ENCODE peak calls at places on chromosomes 13 and 19, in seven cellular contexts. O is A549; B is stimulated activated CD4-positive, alpha-beta T cell treated with anti-CD3 and anti-CD28 coated beads, Interleukin-15, amount 100 ng/mL, for 1 hour; A is sigmoid colon; Y is ELR; C is frontal cortex; K is tibial nerve. W is an unnamed sample.

GRCh38 chr13:20570540-20570939 is 3.6 kb downstream of the IFT88 start:
- DNase-seq in C (no peak), Y (no peak), A (no peak), O (no peak), B (no peak), K (no peak), W (no peak)

GRCh38 chr13:104086759-104087158 is 1020.5 kb upstream of the SLC10A2 start:
- DNase-seq in K (no peak), A (no peak), B (no peak), O (no peak), Y (peak; percentile 30), C (no peak), W (no peak)

GRCh38 chr19:38683393-38684077 is 36.1 kb downstream of the ACTN4 start:
- DNase-seq in K (no peak), B (peak; percentile 24), O (peak; percentile 100), A (peak; percentile 80), Y (peak; percentile 93), C (no peak), W (no peak)

GRCh38 chr13:45242070-45242469 is 41.2 kb upstream of the KCTD4 start:
- DNase-seq in O (peak; percentile 26), C (no peak), Y (peak; percentile 49), K (no peak), B (no peak), A (no peak), W (no peak)

GRCh38 chr19:38290631-38291147 is 13.4 kb upstream of the C19orf33 start:
- DNase-seq in Y (peak; percentile 95), O (peak; percentile 61), B (no peak), C (no peak), A (no peak), K (no peak), W (no peak)

GRCh38 chr19:37933965-37934364 is 27.0 kb downstream of the SIPA1L3 start:
- DNase-seq in O (peak; percentile 67), C (no peak), B (no peak), A (no peak), K (no peak), Y (no peak), W (no peak)

GRCh38 chr19:739998-740715 is 10.8 kb upstream of the MISP start:
- DNase-seq in C (no peak), A (no peak), O (no peak), Y (no peak), K (no peak), B (no peak), W (no peak)

GRCh38 chr19:39544201-39544903 is 4.4 kb upstream of the EID2 start:
- DNase-seq in A (no peak), C (no peak), B (no peak), K (no peak), O (no peak), Y (peak; percentile 20), W (no peak)

GRCh38 chr19:45333609-45334303 is 6.8 kb upstream of the KLC3 start:
- DNase-seq in K (no peak), O (no peak), A (no peak), B (no peak), C (no peak), Y (no peak), W (no peak)

GRCh38 chr19:722553-723101 is 13.9 kb downstream of the PALM start:
- DNase-seq in A (no peak), B (no peak), C (no peak), O (no peak), K (no peak), Y (no peak), W (no peak)

GRCh38 chr13:51814825-51815650 is 11.1 kb upstream of the DHRS12 start:
- DNase-seq in C (peak; percentile 64), O (peak; percentile 45), A (peak; percentile 78), B (peak; percentile 43), K (peak; percentile 37), Y (peak; percentile 71), W (no peak)

GRCh38 chr19:16069813-16070365 is 6.4 kb upstream of the TPM4 start:
- DNase-seq in B (no peak), K (no peak), C (no peak), Y (no peak), O (no peak), A (peak; percentile 70), W (no peak)

GRCh38 chr13:24692541-24692940 is 12.3 kb downstream of the ATP12A start:
- DNase-seq in O (no peak), B (no peak), A (no peak), K (no peak), Y (peak; percentile 37), C (no peak), W (no peak)

GRCh38 chr19:6735181-6735891 is 2.0 kb downstream of the GPR108 start:
- DNase-seq in O (no peak), C (no peak), Y (peak; percentile 28), K (no peak), B (no peak), A (no peak), W (no peak)

GRCh38 chr19:7699422-7700127 is 2.4 kb downstream of the FCER2 start:
- DNase-seq in O (no peak), A (no peak), C (no peak), K (no peak), B (no peak), Y (peak; percentile 29), W (no peak)

GRCh38 chr19:56840452-56841193 is at the start of the genes PEG3 and ZIM2:
- DNase-seq in O (no peak), Y (no peak), B (no peak), K (no peak), C (peak; percentile 62), A (peak; percentile 93), W (no peak)

GRCh38 chr19:11560404-11560988 is 1.5 kb upstream of the ELOF1 start:
- DNase-seq in A (peak; percentile 66), C (peak; percentile 52), Y (peak; percentile 87), B (no peak), O (peak; percentile 73), K (no peak), W (no peak)

GRCh38 chr13:76968041-76968440 is 19.7 kb downstream of the ACOD1 start:
- DNase-seq in Y (no peak), B (no peak), C (no peak), K (no peak), A (no peak), O (no peak), W (no peak)

GRCh38 chr19:34500656-34501120 is 19.1 kb downstream of the WTIP start:
- DNase-seq in K (no peak), B (no peak), O (no peak), Y (no peak), C (no peak), A (peak; percentile 65), W (no peak)

GRCh38 chr13:111219306-111219705 is 101.1 kb upstream of the TEX29 start:
- DNase-seq in C (no peak), A (peak; percentile 81), K (no peak), Y (no peak), B (no peak), O (no peak), W (no peak)

GRCh38 chr19:38596057-38596981 is 21.4 kb downstream of the MAP4K1 start:
- DNase-seq in K (no peak), A (no peak), C (peak; percentile 71), B (no peak), O (peak; percentile 84), Y (peak; percentile 22), W (no peak)

GRCh38 chr19:50377051-50377441 is 789 bp downstream of the NR1H2 start:
- DNase-seq in O (peak; percentile 75), Y (no peak), A (peak; percentile 67), B (peak; percentile 36), K (no peak), C (no peak), W (no peak)

GRCh38 chr19:48617146-48617937 is 1.6 kb downstream of the RPL18 start:
- DNase-seq in K (no peak), B (no peak), C (no peak), O (no peak), Y (peak; percentile 31), A (no peak), W (no peak)

GRCh38 chr19:1990230-1991017 is 25.1 kb downstream of the BTBD2 start:
- DNase-seq in K (no peak), Y (no peak), O (no peak), A (peak; percentile 61), B (no peak), C (no peak), W (no peak)

GRCh38 chr13:44759723-44760360 is 183.7 kb upstream of the TSC22D1 start:
- DNase-seq in K (no peak), C (no peak), B (no peak), A (no peak), O (no peak), Y (no peak), W (no peak)

GRCh38 chr13:93216122-93216521 is 10.5 kb upstream of the GPC6 start:
- DNase-seq in O (no peak), K (no peak), B (no peak), C (no peak), A (no peak), Y (no peak), W (no peak)

GRCh38 chr19:47399198-47399597 is 20.1 kb downstream of the MEIS3 start:
- DNase-seq in C (no peak), A (no peak), K (no peak), O (no peak), B (no peak), Y (no peak), W (no peak)

GRCh38 chr19:56864443-56865125 is 24.1 kb upstream of the PEG3 start:
- DNase-seq in B (no peak), Y (no peak), A (no peak), K (no peak), O (no peak), C (no peak), W (no peak)

GRCh38 chr19:7898967-7899366 is 4.7 kb upstream of the MAP2K7 start:
- DNase-seq in A (no peak), C (no peak), O (no peak), Y (no peak), K (no peak), B (no peak), W (no peak)

W was measured in esophagus squamous epithelium.